ENCODE peak calls at places on chromosomes 11 and 22, in seven cellular contexts. Y is renal cortical epithelial cell; V is stimulated activated CD4-positive, alpha-beta T cell treated with anti-CD3 and anti-CD28 coated beads, Interleukin-1b, Interleukin-23, amount 100 ng/mL, for 48 hours; R is activated CD4-positive, alpha-beta memory T cell treated with anti-CD3 and anti-CD28 coated beads for 36 hours; C is stimulated activated CD8-positive, alpha-beta memory T cell treated with anti-CD3 and anti-CD28 coated beads, Interleukin-2, amount 100 ng/mL, for 48 hours; W is DND-41; E is psoas muscle. N is an unnamed sample.

GRCh38 chr11:68890490-68891231 is 13.0 kb downstream of the MRPL21 start:
- DNase-seq in Y (no peak), V (no peak), R (no peak), C (no peak), W (no peak), E (peak), N (no peak)

GRCh38 chr11:72652871-72653615 is 21.2 kb downstream of the PDE2A start:
- DNase-seq in Y (no peak), V (no peak), R (no peak), C (no peak), W (peak), E (no peak), N (no peak)

GRCh38 chr11:29352273-29352672 is 664.6 kb downstream of the KCNA4 start:
- DNase-seq in Y (no peak), V (no peak), R (no peak), C (no peak), W (no peak), E (no peak), N (no peak)

GRCh38 chr11:114783805-114784204 is 105.5 kb downstream of the NXPE2 start:
- DNase-seq in Y (no peak), V (no peak), R (no peak), C (no peak), W (no peak), E (no peak), N (no peak)

GRCh38 chr22:37898441-37899181 is 7.5 kb upstream of the MICALL1 start:
- DNase-seq in Y (peak), V (no peak), R (no peak), C (no peak), W (no peak), E (no peak), N (peak)

GRCh38 chr11:128535468-128536457 is 51.6 kb downstream of the ETS1 start:
- DNase-seq in Y (peak), V (no peak), R (no peak), C (no peak), W (no peak), E (no peak), N (no peak)

GRCh38 chr11:74144592-74144991 is 26.2 kb downstream of the C2CD3 start:
- DNase-seq in Y (no peak), V (no peak), R (no peak), C (no peak), W (no peak), E (no peak), N (no peak)

GRCh38 chr22:21936151-21936778 is 16.4 kb downstream of the PPM1F start:
- DNase-seq in Y (no peak), V (no peak), R (no peak), C (no peak), W (no peak), E (peak), N (no peak)

GRCh38 chr22:46587492-46588278 is 32.5 kb upstream of the GRAMD4 start:
- DNase-seq in Y (no peak), V (no peak), R (peak), C (no peak), W (no peak), E (no peak), N (no peak)

GRCh38 chr11:65931773-65932557 is 12.7 kb downstream of the DRAP1 start:
- DNase-seq in Y (no peak), V (no peak), R (no peak), C (no peak), W (no peak), E (no peak), N (no peak)

GRCh38 chr11:65611028-65611757 is 2.8 kb downstream of the MAP3K11 start:
- DNase-seq in Y (no peak), V (no peak), R (no peak), C (no peak), W (no peak), E (no peak), N (no peak)

GRCh38 chr22:35870517-35871275 is 153.0 kb downstream of the APOL5 start:
- DNase-seq in Y (no peak), V (no peak), R (no peak), C (no peak), W (no peak), E (no peak), N (no peak)

GRCh38 chr11:1549355-1550330 is 22.4 kb downstream of the DUSP8 start:
- DNase-seq in Y (no peak), V (no peak), R (no peak), C (no peak), W (no peak), E (no peak), N (no peak)

GRCh38 chr22:22667966-22668880 is 23.8 kb downstream of the GGTLC2 start:
- DNase-seq in Y (no peak), V (no peak), R (no peak), C (no peak), W (no peak), E (no peak), N (no peak)

GRCh38 chr11:106276859-106277436 is 199.5 kb downstream of the AASDHPPT start:
- DNase-seq in Y (peak), V (no peak), R (no peak), C (no peak), W (peak), E (no peak), N (no peak)

GRCh38 chr11:11025087-11025486 is 167.2 kb upstream of the ZBED5 start:
- DNase-seq in Y (no peak), V (no peak), R (no peak), C (no peak), W (no peak), E (no peak), N (no peak)

N was measured in mesothelial cell of epicardium.